ENCODE peak calls at places on chromosomes 16 and 17, in four cellular contexts. O is WTC11, F is K562, T is HepG2. H is an unnamed sample.

GRCh38 chr17:66730497-66730923 is 104.4 kb upstream of the CACNG5 start:
- DNase-seq in O (peak), F (no peak), T (no peak), H (no peak)

GRCh38 chr16:80966617-80967016 is 40.1 kb downstream of the CMC2 start:
- DNase-seq in O (no peak), F (no peak), T (no peak), H (no peak)

GRCh38 chr17:59423137-59423703 is 91.8 kb downstream of the YPEL2 start:
- DNase-seq in O (no peak), F (peak), T (peak), H (no peak)

GRCh38 chr16:78478267-78478821 is 378.9 kb downstream of the WWOX start:
- DNase-seq in O (peak), F (peak), T (no peak), H (no peak)

GRCh38 chr16:24208710-24209109 is 47.4 kb upstream of the CACNG3 start:
- DNase-seq in O (peak), F (no peak), T (no peak), H (no peak)

GRCh38 chr16:5336898-5337297 is 239.3 kb upstream of the EEF2KMT start:
- DNase-seq in O (no peak), F (no peak), T (no peak), H (no peak)

GRCh38 chr17:2215616-2216364 is 87.8 kb downstream of the SMG6 start:
- DNase-seq in O (peak), F (no peak), T (no peak), H (no peak)

GRCh38 chr16:82701302-82702022 is 74.7 kb downstream of the CDH13 start:
- DNase-seq in O (no peak), F (no peak), T (no peak), H (no peak)

GRCh38 chr16:2487903-2488531 is 13.1 kb downstream of the TBC1D24 start:
- DNase-seq in O (no peak), F (no peak), T (no peak), H (no peak)

GRCh38 chr17:6627019-6627418 is 13.5 kb downstream of the KIAA0753 start:
- DNase-seq in O (no peak), F (no peak), T (no peak), H (no peak)

GRCh38 chr16:83899272-83899897 is 470 bp downstream of the MLYCD start:
- DNase-seq in O (peak), F (peak), T (no peak), H (no peak)

GRCh38 chr16:66408181-66409048 is 18.7 kb upstream of the BEAN1 start:
- DNase-seq in O (no peak), F (no peak), T (peak), H (no peak)

GRCh38 chr17:58172369-58173071 is 5.7 kb downstream of the OR4D2 start:
- DNase-seq in O (peak), F (peak), T (peak), H (peak)
- TF ChIP-seq ETV6 in O (no peak), F (no peak), T (no peak), H (no peak)

GRCh38 chr17:61687769-61688168 is 96.8 kb upstream of the NACA2 start:
- DNase-seq in O (no peak), F (no peak), T (no peak), H (no peak)

GRCh38 chr17:61686114-61686513 is 95.1 kb upstream of the NACA2 start:
- DNase-seq in O (no peak), F (no peak), T (no peak), H (no peak)

GRCh38 chr17:61694095-61694494 is 103.1 kb upstream of the NACA2 start:
- DNase-seq in O (no peak), F (no peak), T (no peak), H (no peak)

GRCh38 chr17:61684818-61685217 is 93.8 kb upstream of the NACA2 start:
- DNase-seq in O (no peak), F (no peak), T (no peak), H (no peak)

DNA sequence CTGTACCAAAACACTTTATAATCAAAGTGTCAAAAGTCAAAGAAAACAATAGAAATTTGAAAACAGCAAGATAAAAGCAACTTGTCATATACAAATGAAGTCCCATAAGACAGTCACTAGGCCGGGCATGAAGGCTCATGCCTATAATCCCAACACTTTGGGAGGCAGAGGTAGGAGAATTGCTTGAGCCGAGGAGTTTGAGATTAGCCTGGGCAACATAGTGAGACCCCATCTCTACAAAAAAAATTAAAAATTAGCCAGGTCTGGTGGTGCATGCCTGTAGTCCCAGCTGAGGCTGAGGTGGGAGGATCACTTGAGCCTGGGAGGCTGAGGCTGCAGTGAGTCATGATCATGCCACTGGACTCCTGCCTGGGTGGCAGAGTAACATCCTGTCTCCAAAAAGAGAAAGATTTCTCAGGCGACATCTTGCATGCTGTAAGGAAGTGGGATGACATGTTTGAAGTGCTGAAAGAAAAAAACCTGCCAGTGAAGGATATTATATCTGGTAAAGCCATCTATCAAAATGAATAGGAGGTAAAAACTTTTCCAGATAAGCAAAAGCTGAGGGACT is 98.7 kb upstream of the NACA2 start:
- DNase-seq in O (no peak), F (no peak), T (no peak), H (no peak)
- TF ChIP-seq NR2C2 in O (no peak), F (no peak), T (no peak), H (no peak)

GRCh38 chr17:65053354-65053881 is 3.1 kb downstream of the GNA13 start:
- DNase-seq in O (no peak), F (no peak), T (no peak), H (no peak)
- TF ChIP-seq ETV6 in O (no peak), F (no peak), T (no peak), H (no peak)

DNA sequence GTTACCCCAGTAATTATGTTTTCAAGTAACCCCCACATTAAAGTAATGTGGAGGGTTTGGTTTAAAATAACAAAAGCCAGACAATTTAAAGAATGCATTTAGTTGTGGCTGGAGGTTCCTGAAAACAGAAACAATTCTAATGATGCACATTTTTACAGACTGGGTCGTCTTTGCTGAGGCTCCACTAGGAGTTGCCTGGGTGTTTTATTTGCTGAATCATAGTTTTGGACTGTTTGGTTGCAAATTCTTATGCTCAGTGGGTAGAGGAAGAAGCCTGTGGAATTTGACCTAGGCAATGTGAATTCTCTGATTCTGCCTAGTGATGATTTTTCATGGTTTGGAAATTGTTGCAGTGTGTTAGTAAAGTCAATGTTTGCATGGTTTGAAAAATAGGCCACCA is 16.3 kb downstream of the SHISA9 start:
- DNase-seq in O (no peak), F (no peak), T (no peak), H (no peak)
- TF ChIP-seq NR2C2 in O (no peak), F (no peak), T (no peak), H (no peak)

GRCh38 chr16:22089910-22090309 is 2.4 kb upstream of the VWA3A start:
- DNase-seq in O (no peak), F (no peak), T (no peak), H (no peak)

GRCh38 chr16:22098538-22099255 is 6.4 kb downstream of the VWA3A start:
- DNase-seq in O (no peak), F (peak), T (peak), H (peak)

GRCh38 chr16:22092143-22092933 is at the start of gene VWA3A:
- DNase-seq in O (peak), F (no peak), T (no peak), H (no peak)

GRCh38 chr16:22091721-22092120 is 620 bp upstream of the VWA3A start:
- DNase-seq in O (no peak), F (no peak), T (no peak), H (no peak)

GRCh38 chr16:22093952-22094351 is 1.6 kb downstream of the VWA3A start:
- DNase-seq in O (no peak), F (no peak), T (no peak), H (no peak)
- TF ChIP-seq ETV6 in O (no peak), F (no peak), T (no peak), H (no peak)

GRCh38 chr17:81422776-81423697 is 27.8 kb downstream of the BAHCC1 start:
- DNase-seq in O (no peak), F (peak), T (peak), H (no peak)
- TF ChIP-seq NR2C2 in O (no peak), F (no peak), T (no peak), H (no peak)

GRCh38 chr16:88700636-88701482 is 5.3 kb downstream of the RNF166 start:
- DNase-seq in O (no peak), F (peak), T (peak), H (peak)
- TF ChIP-seq ETV6 in O (no peak), F (peak), T (peak), H (no peak)

H was measured in GM12878.